ENCODE peak calls at places on chromosomes 11 and 22, in five cellular contexts. A, T, P, G and O are unnamed samples. For H3K27me3, the result is how much of the 10 kb centered on the place peaks cover.

GRCh38 chr11:134034496-134035381 is 34.1 kb upstream of the JAM3 start:
- DNase-seq in A (peak), T (peak), P (no peak), G (peak), O (peak)

GRCh38 chr11:113274708-113275582 is 39.4 kb upstream of the TTC12 start:
- DNase-seq in A (peak), T (peak), P (no peak), G (peak), O (peak)

GRCh38 chr22:30649430-30650007 is 13.9 kb downstream of the SLC35E4 start:
- DNase-seq in A (peak), T (peak), P (peak), G (peak), O (peak)

GRCh38 chr11:117195761-117196160 is 3.4 kb upstream of the TAGLN start:
- DNase-seq in A (no peak), T (no peak), P (no peak), G (no peak), O (no peak)

GRCh38 chr11:66002648-66003225 is 434 bp downstream of the BANF1 start:
- DNase-seq in A (peak), T (peak), P (peak), G (no peak), O (peak)

GRCh38 chr11:6746086-6746618 is 25.6 kb downstream of the OR2AG2 start:
- DNase-seq in A (no peak), T (no peak), P (no peak), G (no peak), O (no peak)

GRCh38 chr22:37674951-37675929 is at the start of gene LGALS1:
- DNase-seq in A (peak), T (peak), P (peak), G (peak), O (peak)

GRCh38 chr11:97893612-97894011 is 1127.1 kb upstream of the CNTN5 start:
- DNase-seq in A (no peak), T (no peak), P (no peak), G (no peak), O (no peak)

GRCh38 chr11:116194156-116194904 is 578.5 kb downstream of the BUD13 start:
- DNase-seq in A (no peak), T (no peak), P (no peak), G (no peak), O (no peak)

GRCh38 chr11:34830648-34831047 is 85.5 kb downstream of the APIP start:
- DNase-seq in A (no peak), T (no peak), P (no peak), G (no peak), O (no peak)

GRCh38 chr11:47376543-47377371 is 1.6 kb downstream of the SPI1 start:
- DNase-seq in A (no peak), T (no peak), P (peak), G (no peak), O (no peak)

GRCh38 chr11:132095230-132096165 is 725.1 kb downstream of the NTM start:
- DNase-seq in A (no peak), T (no peak), P (no peak), G (no peak), O (no peak)

GRCh38 chr11:128513915-128514681 is 73.3 kb downstream of the ETS1 start:
- DNase-seq in A (no peak), T (no peak), P (no peak), G (no peak), O (no peak)

GRCh38 chr22:39463931-39464390 is 7.1 kb downstream of the MGAT3 start:
- DNase-seq in A (peak), T (no peak), P (no peak), G (no peak), O (peak)

GRCh38 chr22:40026641-40027040 is 31.9 kb downstream of the FAM83F start:
- DNase-seq in A (no peak), T (no peak), P (no peak), G (no peak), O (no peak)

GRCh38 chr22:19875061-19875530 is 20.4 kb upstream of the GNB1L start:
- DNase-seq in A (no peak), T (no peak), P (no peak), G (no peak), O (no peak)

GRCh38 chr11:119590651-119591308 is 138.2 kb downstream of the NECTIN1 start:
- DNase-seq in A (peak), T (peak), P (no peak), G (peak), O (peak)

GRCh38 chr11:123419720-123420466 is 10.2 kb upstream of the GRAMD1B start:
- DNase-seq in A (no peak), T (no peak), P (no peak), G (no peak), O (no peak)

GRCh38 chr11:116226731-116227130 is 546.1 kb downstream of the BUD13 start:
- DNase-seq in A (no peak), T (no peak), P (no peak), G (no peak), O (no peak)

GRCh38 chr11:57633394-57634058 is 16.2 kb downstream of the YPEL4 start:
- DNase-seq in A (no peak), T (no peak), P (no peak), G (no peak), O (no peak)

GRCh38 chr11:67371549-67372231 is 1.7 kb downstream of the CLCF1 start:
- DNase-seq in A (peak), T (peak), P (no peak), G (no peak), O (peak)

GRCh38 chr22:45709866-45710265 is 38.2 kb downstream of the ATXN10 start:
- DNase-seq in A (peak), T (peak), P (no peak), G (peak), O (peak)

GRCh38 chr11:71235719-71236118 is 16.7 kb downstream of the SHANK2 start:
- DNase-seq in A (no peak), T (no peak), P (no peak), G (no peak), O (no peak)

GRCh38 chr22:45742866-45743450 is 71.3 kb downstream of the ATXN10 start:
- DNase-seq in A (peak), T (peak), P (peak), G (peak), O (peak)

GRCh38 chr11:117972589-117973445 is 13.4 kb upstream of the IL10RA start:
- DNase-seq in A (peak), T (peak), P (peak), G (no peak), O (peak)

GRCh38 chr22:23856721-23857605 is 712 bp upstream of the SLC2A11 start:
- DNase-seq in A (no peak), T (no peak), P (no peak), G (peak), O (peak)

GRCh38 chr11:121459413-121460041 is 6.8 kb upstream of the SORL1-AS1 start:
- DNase-seq in A (no peak), T (no peak), P (no peak), G (no peak), O (no peak)

GRCh38 chr22:47297261-47298016 is 535.0 kb downstream of the TBC1D22A start:
- DNase-seq in A (no peak), T (no peak), P (peak), G (no peak), O (no peak)

GRCh38 chr11:105960252-105961245 is 61.5 kb downstream of the MSANTD4 start:
- DNase-seq in A (no peak), T (no peak), P (no peak), G (no peak), O (no peak)

GRCh38 chr11:40445391-40445790 is 1014.1 kb downstream of the LRRC4C start:
- DNase-seq in A (peak), T (no peak), P (no peak), G (no peak), O (no peak)

GRCh38 chr22:37175414-37176144 is 12.5 kb downstream of the C1QTNF6 start:
- DNase-seq in A (no peak), T (no peak), P (no peak), G (no peak), O (no peak)

GRCh38 chr11:14234446-14234845 is 124.5 kb downstream of the RRAS2 start:
- DNase-seq in A (no peak), T (no peak), P (no peak), G (no peak), O (no peak)
- H3K27me3 ChIP-seq in A (under half), T (half or more), P (under half), G (under half), O (under half)

DNA sequence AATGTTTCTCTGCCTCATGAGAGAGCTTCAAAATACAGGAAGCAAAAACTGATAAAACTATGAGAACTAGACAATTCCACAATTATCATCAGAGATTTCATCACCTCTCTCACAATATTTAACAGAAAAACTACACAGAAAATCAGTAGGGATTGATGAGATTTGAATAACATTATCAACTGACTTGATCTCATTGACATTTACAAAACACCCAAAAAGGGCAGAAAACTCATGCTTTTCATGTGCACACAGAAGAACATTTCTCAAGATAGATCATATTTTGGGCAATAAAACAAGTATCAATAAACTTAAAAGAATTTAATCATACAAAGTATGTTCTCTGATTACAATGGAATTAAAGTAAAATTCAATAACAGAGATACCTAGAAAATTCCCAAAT is 35.6 kb downstream of the BTBD10 start:
- DNase-seq in A (no peak), T (no peak), P (no peak), G (no peak), O (no peak)
- H3K4me3 ChIP-seq in A (no peak), T (no peak), P (no peak), G (no peak), O (no peak)

GRCh38 chr11:91788764-91789163 is 435.9 kb upstream of the FAT3 start:
- DNase-seq in A (no peak), T (no peak), P (no peak), G (no peak), O (no peak)
- H3K27me3 ChIP-seq in A (under half), T (under half), P (under half), G (under half), O (under half)

GRCh38 chr11:3105791-3106735 is 48.8 kb upstream of the CARS1 start:
- DNase-seq in A (no peak), T (no peak), P (no peak), G (no peak), O (no peak)
- H3K4me3 ChIP-seq in A (no peak), T (no peak), P (no peak), G (no peak), O (no peak)